ENCODE peak calls at places on chromosomes 6 and 20, in five cellular contexts. Y is adrenal gland, U is fibroblast of lung, K is tibial artery, Z is spleen. M is an unnamed sample. For H3K4me1, the result is how much of the 10 kb centered on the place peaks cover.

GRCh38 chr6:37134622-37135191 is 35.2 kb upstream of the PIM1 start:
- DNase-seq in Y (peak), Z (no peak), U (peak), K (peak), M (no peak)

GRCh38 chr6:134689676-134690447 is 260.0 kb downstream of the ALDH8A1 start:
- DNase-seq in U (no peak), Y (no peak), Z (no peak), K (no peak), M (no peak)

GRCh38 chr6:129102741-129103140 is 219.8 kb downstream of the LAMA2 start:
- DNase-seq in U (peak), Y (peak), K (peak), Z (no peak), M (no peak)

GRCh38 chr20:50068041-50068651 is 44.8 kb downstream of the UBE2V1 start:
- DNase-seq in Y (no peak), Z (no peak), U (no peak), K (no peak), M (no peak)

GRCh38 chr6:68572525-68572924 is 62.6 kb upstream of the ADGRB3 start:
- DNase-seq in K (no peak), U (peak), Z (no peak), Y (no peak), M (peak)

GRCh38 chr20:17613328-17614175 is 43.7 kb downstream of the DSTN start:
- DNase-seq in Y (peak), K (peak), U (no peak), Z (no peak), M (no peak)

GRCh38 chr6:98579089-98579488 is 255.3 kb upstream of the POU3F2 start:
- DNase-seq in U (peak), Z (no peak), Y (no peak), K (no peak), M (no peak)

GRCh38 chr20:17873410-17874270 is 95.0 kb downstream of the SNX5 start:
- DNase-seq in Z (peak), K (peak), U (peak), Y (peak), M (no peak)

GRCh38 chr6:38567436-38567835 is 72.3 kb downstream of the BTBD9 start:
- DNase-seq in K (peak), Y (peak), Z (no peak), U (peak), M (no peak)

GRCh38 chr6:142763205-142763604 is 181.8 kb downstream of the HIVEP2 start:
- DNase-seq in U (peak), K (no peak), Z (no peak), Y (no peak), M (no peak)

GRCh38 chr6:84026721-84027164 is 6.8 kb upstream of the MRAP2 start:
- DNase-seq in Y (no peak), Z (no peak), K (no peak), U (no peak), M (no peak)

GRCh38 chr20:3235661-3236324 is 3.2 kb downstream of the SLC4A11 start:
- DNase-seq in K (no peak), Y (no peak), U (peak), Z (no peak), M (no peak)

GRCh38 chr20:46349742-46350056 is 41.4 kb upstream of the CDH22 start:
- DNase-seq in Z (no peak), K (no peak), Y (no peak), U (no peak), M (no peak)

GRCh38 chr6:35718354-35718695 is 18.5 kb upstream of the ARMC12 start:
- DNase-seq in Y (no peak), U (no peak), K (no peak), Z (no peak), M (no peak)

GRCh38 chr6:12719017-12719416 is 2.5 kb downstream of the PHACTR1 start:
- DNase-seq in Y (no peak), K (no peak), U (no peak), Z (no peak), M (no peak)

GRCh38 chr6:66128676-66129075 is 421.6 kb upstream of the EYS start:
- DNase-seq in Y (no peak), Z (no peak), K (no peak), U (no peak), M (no peak)

GRCh38 chr6:56263586-56264295 is 16.4 kb upstream of the COL21A1 start:
- DNase-seq in K (no peak), Z (no peak), Y (no peak), U (no peak), M (no peak)

GRCh38 chr6:165889636-165890403 is 226.8 kb upstream of the PDE10A start:
- DNase-seq in U (peak), Y (peak), K (no peak), Z (no peak), M (peak)

GRCh38 chr6:159577564-159577963 is 115.5 kb downstream of the SOD2 start:
- DNase-seq in K (no peak), Y (no peak), Z (no peak), U (peak), M (no peak)

GRCh38 chr6:33160728-33161323 is 31.4 kb downstream of the COL11A2 start:
- DNase-seq in Y (no peak), K (peak), U (peak), Z (no peak), M (no peak)

GRCh38 chr6:155152211-155153076 is 111.4 kb upstream of the CLDN20 start:
- DNase-seq in Z (no peak), U (no peak), Y (no peak), K (no peak), M (no peak)

GRCh38 chr6:129748901-129749748 is 39.1 kb upstream of the ARHGAP18 start:
- DNase-seq in Z (no peak), K (no peak), Y (no peak), U (peak), M (no peak)

GRCh38 chr20:38180781-38181180 is 15.7 kb upstream of the TGM2 start:
- DNase-seq in Y (no peak), K (no peak), Z (no peak), U (peak), M (no peak)

GRCh38 chr6:154593122-154593521 is 82.6 kb upstream of the CNKSR3 start:
- DNase-seq in U (peak), Z (no peak), Y (no peak), K (no peak), M (no peak)

GRCh38 chr20:137668-138131 is 4.7 kb upstream of the DEFB126 start:
- DNase-seq in K (no peak), Z (no peak), U (no peak), Y (no peak), M (no peak)

GRCh38 chr20:58498445-58499068 is 16.6 kb downstream of the APCDD1L start:
- DNase-seq in U (no peak), K (no peak), Y (no peak), Z (no peak), M (no peak)

GRCh38 chr20:63702751-63703470 is 4.9 kb downstream of the ARFRP1 start:
- DNase-seq in Z (no peak), K (no peak), Y (peak), U (no peak), M (no peak)

GRCh38 chr6:68651018-68651985 is 16.2 kb downstream of the ADGRB3 start:
- DNase-seq in Y (no peak), Z (no peak), K (no peak), U (peak), M (no peak)

GRCh38 chr20:8039048-8039447 is 19.5 kb upstream of the TMX4 start:
- DNase-seq in K (no peak), U (no peak), Y (no peak), Z (no peak), M (peak)

DNA sequence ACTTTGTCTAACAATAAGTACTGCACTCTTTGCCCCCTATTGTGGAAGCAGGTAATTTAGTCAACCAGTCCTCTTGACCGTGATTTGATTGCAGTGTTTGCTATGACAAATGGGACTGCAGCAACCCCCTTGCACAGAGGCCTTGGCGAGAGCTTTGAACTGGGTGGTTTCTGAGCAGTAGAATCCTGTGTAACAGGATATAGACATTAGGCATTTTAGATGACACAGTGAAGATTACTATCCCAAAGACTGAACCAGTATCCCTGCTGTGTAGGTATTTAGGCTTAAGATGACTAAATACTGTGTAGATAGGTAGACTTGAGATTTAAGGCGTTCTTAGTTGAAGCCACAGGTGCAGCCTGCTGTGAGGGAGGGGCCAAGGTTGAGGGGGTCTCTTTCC is 9.9 kb downstream of the DNMT3B start:
- DNase-seq in Z (no peak), U (no peak), K (no peak), Y (no peak), M (no peak)
- H3K4me1 ChIP-seq in Z (under half), U (under half), K (under half), Y (under half), M (under half)

GRCh38 chr6:149925253-149925973 is 2.5 kb upstream of the RAET1G start:
- DNase-seq in U (peak), Z (peak), Y (peak), K (no peak), M (no peak)
- H3K4me3 ChIP-seq in U (peak), Z (peak), Y (peak), K (peak), M (peak)

DNA sequence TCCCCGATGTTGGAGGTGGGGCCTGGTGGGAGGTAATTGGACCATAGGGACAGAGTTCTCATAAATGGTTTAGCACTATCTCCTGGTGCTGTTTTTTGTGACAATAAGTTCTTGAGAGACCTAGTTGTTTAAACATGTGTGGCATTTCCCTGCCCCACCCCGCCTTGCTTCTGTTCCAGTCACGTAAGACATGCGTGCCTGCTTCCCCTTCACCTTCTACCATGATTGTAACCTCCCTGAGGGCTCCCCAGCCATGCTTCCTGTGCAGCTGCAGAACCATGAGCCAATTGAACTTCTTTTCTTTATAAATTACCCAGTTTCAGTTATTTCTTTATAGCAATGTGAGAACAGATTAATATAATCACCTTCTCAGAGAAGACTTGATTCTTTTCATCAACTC is 2.5 kb upstream of the RNF144B start:
- DNase-seq in Z (no peak), Y (no peak), K (no peak), U (no peak), M (no peak)
- H3K27ac ChIP-seq in Z (no peak), Y (no peak), K (no peak), U (no peak), M (no peak)

GRCh38 chr20:48686238-48687096 is 141.3 kb downstream of the PREX1 start:
- DNase-seq in U (peak), Z (peak), Y (peak), K (peak), M (no peak)
- H3K4me1 ChIP-seq in U (under half), Z (under half), Y (under half), K (under half), M (under half)

M was measured in iPS DF 6.9.